ENCODE peak calls at places on chromosomes 6 and 20, in eight cellular contexts. I is left ventricle myocardium inferior, J is colonic mucosa, S is neural progenitor cell, M is GM12878, B is lung, T is upper lobe of right lung, K is cardiac muscle cell. F is an unnamed sample.

GRCh38 chr20:32227316-32227715 is 19.6 kb downstream of the POFUT1 start:
- DNase-seq in T (no peak), B (no peak), M (no peak), K (no peak), I (no peak), S (no peak), J (peak; percentile 48), F (no peak)

GRCh38 chr6:45222380-45222779 is 105.8 kb upstream of the RUNX2 start:
- DNase-seq in T (no peak), B (no peak), K (no peak), I (no peak), J (no peak), M (no peak), S (no peak), F (no peak)

GRCh38 chr6:45677381-45677992 is 299.8 kb upstream of the SUPT3H start:
- DNase-seq in B (no peak), T (no peak), S (no peak), I (peak; percentile 20), J (peak; percentile 47), K (no peak), M (peak; percentile 30), F (peak; percentile 26)

GRCh38 chr20:51703446-51704287 is 64.5 kb downstream of the ATP9A start:
- DNase-seq in T (no peak), B (no peak), I (no peak), K (no peak), J (no peak), M (no peak), S (peak; percentile 40), F (no peak)

GRCh38 chr6:129683606-129684322 is 26.2 kb downstream of the ARHGAP18 start:
- DNase-seq in J (peak; percentile 69), B (peak; percentile 58), T (peak; percentile 75), I (peak; percentile 65), M (peak; percentile 88), K (no peak), S (no peak), F (peak; percentile 55)

GRCh38 chr20:12358655-12359009 is 440.9 kb downstream of the BTBD3 start:
- DNase-seq in T (no peak), M (no peak), B (no peak), J (no peak), I (no peak), K (no peak), S (no peak), F (no peak)

GRCh38 chr6:116314218-116314617 is 34.5 kb upstream of the TSPYL1 start:
- DNase-seq in M (no peak), K (no peak), S (no peak), J (no peak), I (no peak), T (no peak), B (no peak), F (no peak)

GRCh38 chr6:47335456-47335855 is 25.8 kb upstream of the TNFRSF21 start:
- DNase-seq in M (peak; percentile 12), I (no peak), T (no peak), K (no peak), S (no peak), B (no peak), J (no peak), F (no peak)

GRCh38 chr6:139172567-139172966 is 37.7 kb downstream of the HECA start:
- DNase-seq in I (no peak), T (no peak), B (no peak), S (no peak), M (no peak), K (no peak), J (no peak), F (no peak)

GRCh38 chr6:167839343-167839742 is 12.6 kb downstream of the AFDN start:
- DNase-seq in I (no peak), T (no peak), M (no peak), B (no peak), J (no peak), S (no peak), K (no peak), F (no peak)

GRCh38 chr6:24910850-24911712 is 24.7 kb downstream of the RIPOR2 start:
- DNase-seq in B (peak; percentile 61), T (peak; percentile 84), K (peak; percentile 85), J (no peak), M (no peak), S (peak; percentile 91), I (peak; percentile 60), F (peak; percentile 37)

GRCh38 chr6:2845880-2846208 is 4.2 kb upstream of the SERPINB1 start:
- DNase-seq in T (no peak), J (no peak), B (no peak), K (no peak), S (no peak), I (no peak), M (no peak), F (no peak)

GRCh38 chr6:156866181-156866862 is 89.1 kb downstream of the ARID1B start:
- DNase-seq in K (no peak), S (no peak), I (no peak), M (no peak), T (no peak), B (no peak), J (no peak), F (no peak)

GRCh38 chr6:30100154-30100553 is 12.7 kb downstream of the TRIM31 start:
- DNase-seq in I (no peak), T (no peak), M (no peak), S (no peak), B (no peak), K (no peak), J (no peak), F (no peak)
- H3K4me3 ChIP-seq in I (peak overlapping the region; percentile 65), T (no peak overlapping the region), M (no peak overlapping the region), S (peak overlapping the region; percentile 15), B (no peak overlapping the region), K (no peak overlapping the region), J (no peak overlapping the region), F (no peak overlapping the region)

DNA sequence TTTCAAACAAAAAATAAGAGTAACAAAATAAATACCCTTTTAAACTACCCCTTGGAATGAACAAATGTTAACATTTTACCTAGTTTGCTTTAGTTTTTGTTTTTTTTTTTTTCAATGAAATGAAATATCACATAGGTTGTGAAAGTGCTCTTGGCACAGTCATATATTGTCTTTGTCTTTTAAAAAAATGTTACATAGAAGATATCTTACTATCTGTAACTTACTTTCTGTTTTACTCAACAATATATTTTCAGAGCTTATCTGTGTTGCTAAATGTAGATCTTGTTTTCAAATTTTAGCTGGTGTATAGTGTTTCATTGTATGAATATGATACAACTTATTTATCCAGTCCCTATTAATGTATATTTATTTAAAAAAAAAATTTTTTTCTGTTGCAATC is 8.6 kb downstream of the CEP57L1 start:
- DNase-seq in S (no peak), B (no peak), K (no peak), J (no peak), I (no peak), T (no peak), M (no peak), F (no peak)
- H3K27ac ChIP-seq in S (no peak overlapping the region), B (no peak overlapping the region), K (no peak overlapping the region), J (no peak overlapping the region), I (no peak overlapping the region), T (no peak overlapping the region), M (no peak overlapping the region), F (no peak overlapping the region)

DNA sequence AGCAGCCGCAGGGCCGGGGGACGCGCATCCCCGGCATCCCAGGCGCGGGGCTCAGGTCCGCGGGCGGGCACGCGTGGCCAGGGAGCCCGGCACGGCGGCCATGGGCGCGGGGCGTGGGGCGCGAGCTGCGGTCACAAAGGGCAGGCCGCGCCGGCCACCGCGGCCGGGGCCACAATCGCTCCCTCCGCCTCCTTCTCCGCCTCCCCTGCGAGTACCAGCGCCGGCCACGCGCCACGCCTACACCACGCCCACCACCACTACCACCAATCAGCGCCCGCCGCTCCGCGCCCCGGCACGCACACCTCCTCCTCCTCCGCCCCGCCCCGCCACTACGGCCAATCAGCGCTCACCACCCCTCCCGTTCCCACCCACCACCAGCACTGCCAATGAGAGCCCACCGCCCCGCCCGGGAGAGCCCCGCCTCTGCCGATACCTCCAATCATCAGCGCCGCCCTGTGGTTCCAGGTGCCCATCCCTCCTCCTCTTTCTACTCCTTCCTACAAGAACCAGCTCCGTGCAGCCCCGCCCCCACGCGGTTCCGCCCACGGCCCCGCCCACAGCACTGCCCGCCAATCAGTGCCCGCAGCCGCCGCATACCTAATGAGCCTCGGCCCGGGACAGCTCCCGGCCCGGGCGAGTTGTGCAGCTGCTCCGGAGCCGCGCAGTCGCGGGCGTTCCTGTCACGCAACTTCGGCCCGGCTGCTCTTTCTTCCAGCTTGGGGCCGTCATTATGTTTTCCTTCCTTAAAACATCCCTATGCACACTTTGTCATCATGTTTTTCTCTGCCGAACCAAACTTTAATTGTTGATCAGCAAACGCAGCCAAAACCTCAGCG is at the start of gene RPS6KA2:
- DNase-seq in K (peak; percentile 99), B (peak; percentile 100), J (peak; percentile 100), S (peak; percentile 100), M (peak; percentile 93), I (peak; percentile 100), T (peak; percentile 100), F (peak; percentile 100)
- TF ChIP-seq CTCF in K (no peak), B (no peak), J (no peak), S (no peak), M (no peak), I (no peak), T (no peak), F (no peak)

GRCh38 chr20:346033-346639 is 775 bp upstream of the NRSN2 start:
- DNase-seq in K (no peak), S (no peak), I (no peak), M (no peak), T (no peak), B (no peak), J (no peak), F (no peak)
- H3K4me3 ChIP-seq in K (peak overlapping the region; percentile 79), S (peak overlapping the region; percentile 79), I (peak overlapping the region; percentile 93), M (peak overlapping the region; percentile 83), T (peak overlapping the region; percentile 79), B (no peak overlapping the region), J (peak overlapping the region; percentile 88), F (peak overlapping the region; percentile 89)

GRCh38 chr20:49983123-49983847 is 505 bp downstream of the SNAI1 start:
- DNase-seq in K (peak; percentile 19), B (no peak), J (no peak), M (no peak), S (peak; percentile 53), I (no peak), T (no peak), F (no peak)
- H3K27ac ChIP-seq in K (no peak overlapping the region), B (peak overlapping the region; percentile 57), J (no peak overlapping the region), M (no peak overlapping the region), S (no peak overlapping the region), I (peak overlapping the region; percentile 76), T (peak overlapping the region; percentile 70), F (peak overlapping the region; percentile 48)

GRCh38 chr6:79646006-79646405 is 14.9 kb downstream of the SH3BGRL2 start:
- DNase-seq in M (no peak), I (no peak), S (peak; percentile 31), K (no peak), J (no peak), B (no peak), T (no peak), F (no peak)
- TF ChIP-seq CTCF in M (peak; percentile 13), I (peak; percentile 19), S (peak; percentile 51), K (peak; percentile 6), J (no peak), B (no peak), T (no peak), F (no peak)

GRCh38 chr20:63500151-63500901 is 1.4 kb upstream of the EEF1A2 start:
- DNase-seq in S (no peak), K (peak; percentile 56), B (no peak), T (peak; percentile 60), I (no peak), M (no peak), J (no peak), F (no peak)
- H3K4me3 ChIP-seq in S (no peak overlapping the region), K (no peak overlapping the region), B (no peak overlapping the region), T (no peak overlapping the region), I (peak overlapping the region; percentile 77), M (no peak overlapping the region), J (no peak overlapping the region), F (no peak overlapping the region)

GRCh38 chr6:31087494-31088089 is 24.8 kb downstream of the C6orf15 start:
- DNase-seq in I (peak; percentile 84), B (peak; percentile 84), M (peak; percentile 25), S (peak; percentile 93), T (peak; percentile 86), K (peak; percentile 92), J (peak; percentile 94), F (peak; percentile 96)
- H3K27ac ChIP-seq in I (no peak overlapping the region), B (no peak overlapping the region), M (no peak overlapping the region), S (no peak overlapping the region), T (no peak overlapping the region), K (no peak overlapping the region), J (no peak overlapping the region), F (no peak overlapping the region)